ENCODE peak calls at places on chromosomes 13 and 19, in seven cellular contexts. I, U, T, O, S, V and W are unnamed samples.

GRCh38 chr13:24684600-24684998 is 4.4 kb downstream of the ATP12A start:
- DNase-seq in I (no peak), U (no peak), T (no peak), O (peak; percentile 62), S (no peak), V (peak; percentile 40), W (peak; percentile 35)

GRCh38 chr13:45119469-45119989 is 781 bp upstream of the GTF2F2 start:
- DNase-seq in I (no peak), U (peak; percentile 45), T (no peak), O (peak; percentile 39), S (peak; percentile 40), V (peak; percentile 68), W (peak; percentile 32)

GRCh38 chr13:110388141-110388943 is 81.3 kb downstream of the COL4A2 start:
- DNase-seq in I (no peak), U (peak; percentile 95), T (peak; percentile 51), O (peak; percentile 58), S (peak; percentile 87), V (no peak), W (peak; percentile 67)

GRCh38 chr13:41384749-41385503 is 72.4 kb upstream of the RGCC start:
- DNase-seq in I (no peak), U (peak; percentile 23), T (no peak), O (no peak), S (peak; percentile 19), V (peak; percentile 33), W (no peak)

GRCh38 chr19:6387372-6387771 is 5.6 kb downstream of the GTF2F1 start:
- DNase-seq in I (no peak), U (no peak), T (no peak), O (no peak), S (no peak), V (no peak), W (no peak)

GRCh38 chr13:21538753-21539152 is 65.2 kb downstream of the MICU2 start:
- DNase-seq in I (no peak), U (no peak), T (no peak), O (no peak), S (no peak), V (peak; percentile 42), W (no peak)

GRCh38 chr19:1250374-1251232 is 2.2 kb downstream of the MIDN start:
- DNase-seq in I (no peak), U (peak; percentile 76), T (no peak), O (no peak), S (peak; percentile 44), V (peak; percentile 47), W (no peak)

GRCh38 chr19:2167896-2168618 is 4.3 kb downstream of the DOT1L start:
- DNase-seq in I (peak; percentile 83), U (peak; percentile 77), T (peak; percentile 71), O (peak; percentile 25), S (peak; percentile 72), V (peak; percentile 87), W (peak; percentile 32)

GRCh38 chr13:57740719-57741118 is 109.2 kb downstream of the PCDH17 start:
- DNase-seq in I (no peak), U (no peak), T (no peak), O (no peak), S (no peak), V (no peak), W (no peak)

GRCh38 chr19:39407644-39408391 is 1.2 kb downstream of the ZFP36 start:
- DNase-seq in I (no peak), U (peak; percentile 24), T (no peak), O (peak; percentile 65), S (no peak), V (peak; percentile 20), W (peak; percentile 57)

GRCh38 chr19:40395956-40396355 is 6.0 kb upstream of the HIPK4 start:
- DNase-seq in I (no peak), U (no peak), T (no peak), O (no peak), S (no peak), V (no peak), W (no peak)

GRCh38 chr13:76647550-76647949 is 238.7 kb downstream of the KCTD12 start:
- DNase-seq in I (no peak), U (peak; percentile 68), T (no peak), O (no peak), S (peak; percentile 55), V (no peak), W (peak; percentile 57)

GRCh38 chr19:44745386-44745831 is 3.1 kb upstream of the BCL3 start:
- DNase-seq in I (peak; percentile 78), U (peak; percentile 87), T (no peak), O (peak; percentile 43), S (peak; percentile 75), V (no peak), W (peak; percentile 56)

GRCh38 chr13:22114630-22115311 is 443.9 kb downstream of the FGF9 start:
- DNase-seq in I (no peak), U (no peak), T (no peak), O (no peak), S (no peak), V (peak; percentile 94), W (no peak)

GRCh38 chr19:35797663-35798062 is 15.0 kb downstream of the PRODH2 start:
- DNase-seq in I (no peak), U (no peak), T (no peak), O (no peak), S (no peak), V (no peak), W (no peak)

GRCh38 chr13:66224644-66225043 is 1005.5 kb downstream of the PCDH9 start:
- DNase-seq in I (no peak), U (no peak), T (no peak), O (no peak), S (no peak), V (no peak), W (no peak)

GRCh38 chr19:30207357-30207756 is 164.8 kb upstream of the ZNF536 start:
- DNase-seq in I (no peak), U (no peak), T (no peak), O (no peak), S (no peak), V (no peak), W (no peak)

GRCh38 chr13:46106839-46107371 is 2.1 kb upstream of the CPB2 start:
- DNase-seq in I (no peak), U (no peak), T (no peak), O (no peak), S (no peak), V (no peak), W (peak; percentile 55)

GRCh38 chr19:35008891-35009341 is 8.8 kb downstream of the GRAMD1A start:
- DNase-seq in I (no peak), U (no peak), T (no peak), O (no peak), S (no peak), V (no peak), W (no peak)

GRCh38 chr13:61880576-61881283 is 465.1 kb upstream of the PCDH20 start:
- DNase-seq in I (no peak), U (no peak), T (no peak), O (no peak), S (no peak), V (peak; percentile 62), W (peak; percentile 66)

GRCh38 chr13:104114111-104114510 is 1047.9 kb upstream of the SLC10A2 start:
- DNase-seq in I (no peak), U (no peak), T (no peak), O (no peak), S (no peak), V (no peak), W (no peak)

GRCh38 chr19:28208745-28209144 is 1004.2 kb downstream of the UQCRFS1 start:
- DNase-seq in I (no peak), U (no peak), T (no peak), O (no peak), S (no peak), V (no peak), W (no peak)

GRCh38 chr19:49084206-49085019 is 838 bp upstream of the SNRNP70 start:
- DNase-seq in I (no peak), U (no peak), T (no peak), O (no peak), S (no peak), V (no peak), W (no peak)

GRCh38 chr13:35930665-35931631 is 200.2 kb downstream of the DCLK1 start:
- DNase-seq in I (no peak), U (no peak), T (no peak), O (peak; percentile 8), S (no peak), V (no peak), W (no peak)

GRCh38 chr19:7386308-7386707 is 37.6 kb downstream of the ARHGEF18 start:
- DNase-seq in I (no peak), U (peak; percentile 17), T (no peak), O (no peak), S (no peak), V (no peak), W (peak; percentile 30)

GRCh38 chr13:59867867-59868266 is 295.9 kb downstream of the DIAPH3 start:
- DNase-seq in I (no peak), U (no peak), T (no peak), O (no peak), S (no peak), V (no peak), W (no peak)

GRCh38 chr13:106596287-106596937 is 28.5 kb upstream of the ARGLU1 start:
- DNase-seq in I (no peak), U (no peak), T (no peak), O (no peak), S (no peak), V (no peak), W (no peak)

GRCh38 chr19:16888629-16889371 is at the start of gene F2RL3:
- DNase-seq in I (peak; percentile 33), U (peak; percentile 63), T (no peak), O (no peak), S (peak; percentile 39), V (peak; percentile 97), W (no peak)

GRCh38 chr19:33055718-33056117 is 9.0 kb downstream of the RHPN2 start:
- DNase-seq in I (no peak), U (peak; percentile 31), T (no peak), O (no peak), S (no peak), V (no peak), W (no peak)

GRCh38 chr19:14031719-14032480 is at the start of gene IL27RA:
- DNase-seq in I (peak; percentile 51), U (peak; percentile 58), T (no peak), O (peak; percentile 61), S (peak; percentile 63), V (peak; percentile 91), W (peak; percentile 51)

GRCh38 chr19:11382898-11383705 is 1.0 kb downstream of the EPOR start:
- DNase-seq in I (peak; percentile 39), U (peak; percentile 28), T (no peak), O (no peak), S (peak; percentile 50), V (peak; percentile 78), W (peak; percentile 30)

GRCh38 chr13:76663941-76664340 is 222.3 kb downstream of the KCTD12 start:
- DNase-seq in I (no peak), U (no peak), T (no peak), O (no peak), S (no peak), V (no peak), W (peak; percentile 8)

GRCh38 chr13:45817833-45818232 is 33.7 kb downstream of the SIAH3 start:
- DNase-seq in I (no peak), U (no peak), T (no peak), O (no peak), S (no peak), V (peak; percentile 7), W (peak; percentile 12)

GRCh38 chr19:1503089-1503924 is 9.5 kb downstream of the ADAMTSL5 start:
- DNase-seq in I (no peak), U (peak; percentile 40), T (no peak), O (no peak), S (peak; percentile 63), V (peak; percentile 84), W (peak; percentile 38)

GRCh38 chr19:3285647-3286176 is 61.3 kb downstream of the CELF5 start:
- DNase-seq in I (no peak), U (no peak), T (no peak), O (no peak), S (no peak), V (peak; percentile 30), W (no peak)

GRCh38 chr19:45824041-45824471 is 8.9 kb upstream of the RSPH6A start:
- DNase-seq in I (no peak), U (no peak), T (no peak), O (peak; percentile 63), S (no peak), V (no peak), W (peak; percentile 59)

GRCh38 chr13:110065780-110066179 is 241.2 kb downstream of the COL4A1 start:
- DNase-seq in I (no peak), U (no peak), T (no peak), O (no peak), S (no peak), V (no peak), W (no peak)

GRCh38 chr19:48633148-48634035 is 3.8 kb downstream of the DBP start:
- DNase-seq in I (no peak), U (peak; percentile 21), T (no peak), O (no peak), S (no peak), V (no peak), W (peak; percentile 70)